ENCODE peak calls at places on chromosomes 1 and 21, in six cellular contexts. One of them, this sample, is unnamed.
A peak's percentile ranks its signal among the peaks of the same experiment; 100 is the strongest.

GRCh38 chr21:10272216-10272615 is 249.2 kb upstream of the TPTE start:
- DNase-seq in NCI-H1930: no peak
- DNase-seq in naive B cell: no peak
- DNase-seq in stimulated activated CD8-positive, alpha-beta memory T cell treated with anti-CD3 and anti-CD28 coated beads, Interleukin-4, amount 100 ng/mL, for 1 hour: no peak
- DNase-seq in RWPE1: no peak
- DNase-seq in stimulated activated CD4-positive, alpha-beta T cell treated with anti-CD3 and anti-CD28 coated beads, Interleukin-15, amount 100 ng/mL, for 1 hour: no peak
- DNase-seq in this sample: no peak

GRCh38 chr1:16196874-16197273 is 15.6 kb downstream of the ARHGEF19 start:
- DNase-seq in naive B cell: no peak
- DNase-seq in stimulated activated CD8-positive, alpha-beta memory T cell treated with anti-CD3 and anti-CD28 coated beads, Interleukin-4, amount 100 ng/mL, for 1 hour: no peak
- DNase-seq in NCI-H1930: no peak
- DNase-seq in stimulated activated CD4-positive, alpha-beta T cell treated with anti-CD3 and anti-CD28 coated beads, Interleukin-15, amount 100 ng/mL, for 1 hour: no peak
- DNase-seq in RWPE1: no peak
- DNase-seq in this sample: no peak

GRCh38 chr1:112509005-112509659 is 367 bp downstream of the WNT2B start:
- DNase-seq in RWPE1: no peak
- DNase-seq in stimulated activated CD8-positive, alpha-beta memory T cell treated with anti-CD3 and anti-CD28 coated beads, Interleukin-4, amount 100 ng/mL, for 1 hour: no peak
- DNase-seq in NCI-H1930: no peak
- DNase-seq in naive B cell: peak; percentile 35
- DNase-seq in stimulated activated CD4-positive, alpha-beta T cell treated with anti-CD3 and anti-CD28 coated beads, Interleukin-15, amount 100 ng/mL, for 1 hour: no peak
- DNase-seq in this sample: no peak

GRCh38 chr21:16407403-16408279 is 677.9 kb downstream of the USP25 start:
- DNase-seq in NCI-H1930: no peak
- DNase-seq in naive B cell: no peak
- DNase-seq in stimulated activated CD8-positive, alpha-beta memory T cell treated with anti-CD3 and anti-CD28 coated beads, Interleukin-4, amount 100 ng/mL, for 1 hour: no peak
- DNase-seq in RWPE1: no peak
- DNase-seq in stimulated activated CD4-positive, alpha-beta T cell treated with anti-CD3 and anti-CD28 coated beads, Interleukin-15, amount 100 ng/mL, for 1 hour: no peak
- DNase-seq in this sample: no peak

GRCh38 chr1:220338759-220339158 is 66.5 kb upstream of the RAB3GAP2 start:
- DNase-seq in naive B cell: no peak
- DNase-seq in stimulated activated CD8-positive, alpha-beta memory T cell treated with anti-CD3 and anti-CD28 coated beads, Interleukin-4, amount 100 ng/mL, for 1 hour: no peak
- DNase-seq in RWPE1: no peak
- DNase-seq in NCI-H1930: no peak
- DNase-seq in stimulated activated CD4-positive, alpha-beta T cell treated with anti-CD3 and anti-CD28 coated beads, Interleukin-15, amount 100 ng/mL, for 1 hour: no peak
- DNase-seq in this sample: no peak

GRCh38 chr1:241355311-241356010 is 1.5 kb downstream of the RGS7 start:
- DNase-seq in NCI-H1930: no peak
- DNase-seq in stimulated activated CD4-positive, alpha-beta T cell treated with anti-CD3 and anti-CD28 coated beads, Interleukin-15, amount 100 ng/mL, for 1 hour: no peak
- DNase-seq in naive B cell: no peak
- DNase-seq in stimulated activated CD8-positive, alpha-beta memory T cell treated with anti-CD3 and anti-CD28 coated beads, Interleukin-4, amount 100 ng/mL, for 1 hour: no peak
- DNase-seq in RWPE1: no peak
- DNase-seq in this sample: no peak

GRCh38 chr21:46551636-46552241 is 53.1 kb downstream of the S100B start:
- DNase-seq in RWPE1: no peak
- DNase-seq in naive B cell: peak; percentile 21
- DNase-seq in NCI-H1930: no peak
- DNase-seq in stimulated activated CD4-positive, alpha-beta T cell treated with anti-CD3 and anti-CD28 coated beads, Interleukin-15, amount 100 ng/mL, for 1 hour: no peak
- DNase-seq in stimulated activated CD8-positive, alpha-beta memory T cell treated with anti-CD3 and anti-CD28 coated beads, Interleukin-4, amount 100 ng/mL, for 1 hour: no peak
- DNase-seq in this sample: no peak

GRCh38 chr1:241696815-241697639 is 44.9 kb downstream of the WDR64 start:
- DNase-seq in stimulated activated CD8-positive, alpha-beta memory T cell treated with anti-CD3 and anti-CD28 coated beads, Interleukin-4, amount 100 ng/mL, for 1 hour: no peak
- DNase-seq in RWPE1: no peak
- DNase-seq in stimulated activated CD4-positive, alpha-beta T cell treated with anti-CD3 and anti-CD28 coated beads, Interleukin-15, amount 100 ng/mL, for 1 hour: no peak
- DNase-seq in naive B cell: no peak
- DNase-seq in NCI-H1930: no peak
- DNase-seq in this sample: no peak

This sample was measured in ACHN.